ENCODE peak calls at places on chromosomes 5 and 9, in six cellular contexts. O is progenitor cell of endocrine pancreas; U is mucosa of descending colon; Y is spleen; D is CD8-positive, alpha-beta T cell; Z is brain microvascular endothelial cell. Q is an unnamed sample.
A peak's percentile ranks its signal among the peaks of the same experiment; 100 is the strongest.

GRCh38 chr9:108271646-108272349 is 584.0 kb downstream of the ACTL7B start:
- DNase-seq in O (peak; percentile 47), U (no peak), Y (no peak), D (no peak), Z (peak; percentile 67), Q (peak; percentile 17)

GRCh38 chr9:134775552-134775951 is 105.1 kb upstream of the FCN2 start:
- DNase-seq in O (no peak), U (no peak), Y (no peak), D (no peak), Z (peak; percentile 27), Q (no peak)

GRCh38 chr9:131578016-131578415 is 32.7 kb downstream of the PRRT1B start:
- DNase-seq in O (no peak), U (no peak), Y (no peak), D (no peak), Z (no peak), Q (no peak)

GRCh38 chr5:96079075-96079474 is 117.4 kb upstream of the ELL2 start:
- DNase-seq in O (no peak), U (no peak), Y (no peak), D (no peak), Z (peak; percentile 78), Q (no peak)

GRCh38 chr9:109101810-109102209 is 17.9 kb downstream of the TMEM245 start:
- DNase-seq in O (no peak), U (no peak), Y (no peak), D (no peak), Z (peak; percentile 68), Q (no peak)

GRCh38 chr5:44099643-44100042 is 289.6 kb downstream of the FGF10 start:
- DNase-seq in O (no peak), U (no peak), Y (no peak), D (no peak), Z (no peak), Q (no peak)

GRCh38 chr9:136622538-136622948 is 40.2 kb upstream of the EGFL7 start:
- DNase-seq in O (no peak), U (no peak), Y (peak; percentile 75), D (no peak), Z (no peak), Q (no peak)

GRCh38 chr5:160837211-160837610 is 14.8 kb downstream of the ATP10B start:
- DNase-seq in O (no peak), U (no peak), Y (no peak), D (no peak), Z (no peak), Q (no peak)

GRCh38 chr9:117709936-117710335 is 5.7 kb downstream of the TLR4 start:
- DNase-seq in O (no peak), U (no peak), Y (no peak), D (no peak), Z (no peak), Q (no peak)

GRCh38 chr5:56512314-56512996 is 279.3 kb upstream of the ANKRD55 start:
- DNase-seq in O (no peak), U (no peak), Y (no peak), D (no peak), Z (no peak), Q (no peak)

GRCh38 chr5:56549096-56549886 is 266.1 kb upstream of the MAP3K1 start:
- DNase-seq in O (no peak), U (no peak), Y (no peak), D (no peak), Z (no peak), Q (no peak)

GRCh38 chr5:114857951-114858401 is 311.7 kb downstream of the TRIM36 start:
- DNase-seq in O (no peak), U (no peak), Y (peak; percentile 73), D (no peak), Z (no peak), Q (no peak)
- TF ChIP-seq CTCF in O (no peak), U (no peak), Y (no peak), D (no peak), Z (no peak), Q (no peak)

GRCh38 chr5:69166686-69167487 is at the start of gene CCNB1:
- DNase-seq in O (peak; percentile 96), U (peak; percentile 99), Y (peak; percentile 100), D (peak; percentile 95), Z (peak; percentile 98), Q (peak; percentile 99)
- TF ChIP-seq CTCF in O (no peak), U (no peak), Y (no peak), D (no peak), Z (no peak), Q (no peak)

GRCh38 chr5:154577449-154577848 is 99.4 kb upstream of the HAND1 start:
- DNase-seq in O (no peak), U (no peak), Y (no peak), D (no peak), Z (no peak), Q (no peak)

GRCh38 chr5:154580422-154580821 is 102.4 kb upstream of the HAND1 start:
- DNase-seq in O (no peak), U (no peak), Y (no peak), D (no peak), Z (no peak), Q (no peak)

GRCh38 chr5:154573011-154573410 is 95.0 kb upstream of the HAND1 start:
- DNase-seq in O (no peak), U (no peak), Y (no peak), D (no peak), Z (no peak), Q (no peak)

GRCh38 chr5:154571325-154572035 is 93.5 kb upstream of the HAND1 start:
- DNase-seq in O (no peak), U (no peak), Y (no peak), D (no peak), Z (no peak), Q (no peak)

GRCh38 chr5:154575869-154576806 is 98.1 kb upstream of the HAND1 start:
- DNase-seq in O (no peak), U (no peak), Y (no peak), D (no peak), Z (no peak), Q (no peak)
- TF ChIP-seq CTCF in O (no peak), U (no peak), Y (no peak), D (no peak), Z (peak; percentile 28), Q (no peak)

DNA sequence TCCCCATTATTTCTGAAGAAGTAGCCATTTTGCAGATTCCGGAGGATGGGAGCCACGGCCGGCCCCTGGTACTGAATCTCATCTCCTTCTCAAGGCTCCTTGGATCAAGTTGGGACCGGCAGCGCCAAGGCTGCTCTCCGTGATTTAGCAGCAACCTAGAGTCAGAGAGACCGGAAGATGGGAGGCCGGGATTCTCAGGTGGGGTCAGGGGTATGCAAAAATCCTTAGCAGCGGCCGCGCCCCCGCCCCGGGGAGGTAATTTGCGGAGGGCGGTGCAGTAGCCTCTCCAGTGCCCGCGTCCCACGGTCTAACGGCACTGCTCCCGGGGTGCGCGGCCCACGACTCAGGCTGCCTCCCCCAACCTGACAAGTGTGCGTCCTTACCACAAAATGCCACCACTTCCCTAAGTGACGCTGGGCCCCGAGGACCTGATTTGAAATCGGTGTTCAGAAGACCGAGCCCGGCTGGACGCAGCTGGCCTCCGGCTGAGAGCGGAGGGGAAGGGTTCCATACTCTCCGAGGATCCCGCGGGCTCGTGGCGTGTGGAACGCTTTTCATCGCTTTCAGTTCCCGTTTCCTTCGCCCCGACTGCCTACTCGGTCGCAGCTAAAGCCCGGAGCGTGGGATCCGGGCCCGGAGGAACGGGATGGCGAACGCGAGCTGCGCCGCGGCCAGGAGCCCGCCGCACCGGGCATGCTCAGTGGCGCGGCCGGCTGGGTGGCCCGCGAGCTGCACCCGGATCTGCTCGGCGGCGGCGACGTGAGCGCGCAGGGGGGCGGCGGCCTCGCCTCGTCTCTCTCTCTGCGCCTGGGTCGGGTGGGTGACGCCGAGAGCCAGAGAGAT is at the start of gene SCAMP1:
- DNase-seq in O (peak; percentile 91), U (peak; percentile 98), Y (peak; percentile 99), D (peak; percentile 91), Z (peak; percentile 87), Q (peak; percentile 70)
- TF ChIP-seq CTCF in O (peak; percentile 48), U (peak; percentile 54), Y (peak; percentile 54), D (no peak), Z (peak; percentile 6), Q (peak; percentile 5)

Q was measured in D721Med.